ENCODE peak calls at places on chromosomes 3 and 15, in ten cellular contexts. U is mesenteric fat pad; E is coronary artery; R is activated gamma-delta T cell treated with Interleukin-2 at 50 U/mL for 16 hours; T is NCI-H82; Y is left ventricle myocardium superior; O is hypothalamus; G is T-helper 17 cell; C is stimulated activated effector memory CD8-positive, alpha-beta T cell treated with anti-CD3 and anti-CD28 coated beads, Interleukin-12 subunit alpha, Interleukin-12 subunit beta, amount 100 ng/mL, for 72 hours; L is stimulated activated CD4-positive, alpha-beta T cell treated with anti-CD3 and anti-CD28 coated beads, Interleukin-1b, Interleukin-23, amount 100 ng/mL, for 4 hours. A is an unnamed sample.

GRCh38 chr15:91801836-91802534 is 51.5 kb upstream of the SLCO3A1 start:
- DNase-seq in U (no peak), E (no peak), R (no peak), T (no peak), Y (peak), O (no peak), G (no peak), C (no peak), L (no peak), A (no peak)

GRCh38 chr15:38563723-38564519 is 693 bp downstream of the RASGRP1 start:
- DNase-seq in U (peak), E (peak), R (peak), T (peak), Y (peak), O (peak), G (peak), C (peak), L (peak), A (no peak)

GRCh38 chr3:175432338-175433025 is 573.3 kb downstream of the NAALADL2 start:
- DNase-seq in U (no peak), E (no peak), R (no peak), T (no peak), Y (no peak), O (no peak), G (no peak), C (no peak), L (no peak), A (no peak)

GRCh38 chr3:124850633-124851032 is 36.5 kb downstream of the ITGB5 start:
- DNase-seq in U (no peak), E (no peak), R (no peak), T (peak), Y (no peak), O (no peak), G (no peak), C (no peak), L (no peak), A (no peak)

GRCh38 chr15:85485956-85486567 is 105.7 kb downstream of the AKAP13 start:
- DNase-seq in U (no peak), E (no peak), R (peak), T (peak), Y (no peak), O (no peak), G (peak), C (peak), L (no peak), A (peak)

GRCh38 chr3:94787734-94788133 is 724.9 kb downstream of the NSUN3 start:
- DNase-seq in U (no peak), E (no peak), R (no peak), T (no peak), Y (no peak), O (no peak), G (no peak), C (no peak), L (no peak), A (no peak)

GRCh38 chr3:50577348-50577747 is 8.0 kb downstream of the HEMK1 start:
- DNase-seq in U (no peak), E (no peak), R (no peak), T (no peak), Y (no peak), O (no peak), G (no peak), C (no peak), L (no peak), A (no peak)

GRCh38 chr15:40106203-40107161 is 2.2 kb downstream of the BMF start:
- DNase-seq in U (no peak), E (peak), R (no peak), T (peak), Y (peak), O (no peak), G (no peak), C (no peak), L (no peak), A (no peak)

GRCh38 chr3:128395500-128396125 is 71.1 kb downstream of the DNAJB8 start:
- DNase-seq in U (no peak), E (no peak), R (no peak), T (no peak), Y (peak), O (peak), G (no peak), C (no peak), L (no peak), A (no peak)

GRCh38 chr3:35012210-35012609 is 627.1 kb upstream of the ARPP21 start:
- DNase-seq in U (no peak), E (no peak), R (no peak), T (no peak), Y (no peak), O (no peak), G (no peak), C (no peak), L (no peak), A (no peak)

GRCh38 chr3:157914882-157915281 is 191.3 kb downstream of the SHOX2 start:
- DNase-seq in U (no peak), E (no peak), R (no peak), T (no peak), Y (no peak), O (no peak), G (no peak), C (no peak), L (no peak), A (no peak)

GRCh38 chr15:61489571-61489970 is 260.5 kb upstream of the RORA start:
- DNase-seq in U (no peak), E (no peak), R (no peak), T (no peak), Y (no peak), O (no peak), G (no peak), C (no peak), L (no peak), A (no peak)

GRCh38 chr3:127884069-127884468 is 31.0 kb upstream of the KBTBD12 start:
- DNase-seq in U (no peak), E (no peak), R (no peak), T (no peak), Y (no peak), O (no peak), G (no peak), C (no peak), L (no peak), A (no peak)

GRCh38 chr3:162491957-162492356 is 995.3 kb downstream of the OTOL1 start:
- DNase-seq in U (no peak), E (no peak), R (no peak), T (peak), Y (no peak), O (no peak), G (no peak), C (no peak), L (no peak), A (no peak)

A was measured in D721Med.